ENCODE peak calls at places on chromosome 20, in seven cellular contexts. Y is GM12892, H is IMR-90, L is breast epithelium, V is ovary, P is sigmoid colon, C is H1. S is an unnamed sample.

GRCh38 chr20:22385602-22386299 is 198.6 kb downstream of the FOXA2 start:
- DNase-seq in Y (no peak), H (no peak), L (no peak), V (no peak), P (no peak), C (no peak), S (no peak)

GRCh38 chr20:7939663-7940062 is 595 bp downstream of the HAO1 start:
- DNase-seq in Y (no peak), H (no peak), L (no peak), V (no peak), P (no peak), C (no peak), S (no peak)

GRCh38 chr20:31707258-31707615 is 15.4 kb downstream of the BCL2L1 start:
- DNase-seq in Y (no peak), H (no peak), L (no peak), V (no peak), P (no peak), C (no peak), S (no peak)

GRCh38 chr20:47027456-47027855 is 132.8 kb downstream of the EYA2 start:
- DNase-seq in Y (no peak), H (no peak), L (no peak), V (no peak), P (no peak), C (no peak), S (no peak)

GRCh38 chr20:19493794-19494495 is 264.1 kb upstream of the RIN2 start:
- DNase-seq in Y (no peak), H (no peak), L (no peak), V (peak), P (no peak), C (no peak), S (no peak)

GRCh38 chr20:36101201-36101600 is 53.3 kb upstream of the EPB41L1 start:
- DNase-seq in Y (no peak), H (no peak), L (no peak), V (no peak), P (no peak), C (no peak), S (no peak)

GRCh38 chr20:44863661-44864060 is 21.8 kb upstream of the YWHAB start:
- DNase-seq in Y (no peak), H (no peak), L (no peak), V (no peak), P (no peak), C (peak), S (no peak)

GRCh38 chr20:25739615-25740320 is 43.1 kb upstream of the ZNF337 start:
- DNase-seq in Y (no peak), H (peak), L (no peak), V (no peak), P (no peak), C (no peak), S (peak)

GRCh38 chr20:59579404-59580207 is 24.7 kb upstream of the PHACTR3 start:
- DNase-seq in Y (no peak), H (no peak), L (peak), V (no peak), P (peak), C (no peak), S (no peak)

GRCh38 chr20:17992224-17992637 is 23.4 kb downstream of the MGME1 start:
- DNase-seq in Y (no peak), H (no peak), L (no peak), V (no peak), P (no peak), C (no peak), S (no peak)

GRCh38 chr20:41218466-41218865 is 81.1 kb downstream of the PLCG1 start:
- DNase-seq in Y (no peak), H (peak), L (no peak), V (no peak), P (no peak), C (no peak), S (no peak)

GRCh38 chr20:46021361-46022359 is 7.4 kb upstream of the SLC12A5 start:
- DNase-seq in Y (peak), H (no peak), L (no peak), V (peak), P (no peak), C (peak), S (peak)

GRCh38 chr20:63150911-63151531 is 64.9 kb downstream of the YTHDF1 start:
- DNase-seq in Y (no peak), H (no peak), L (no peak), V (no peak), P (no peak), C (no peak), S (no peak)

GRCh38 chr20:58102252-58102651 is 126.2 kb downstream of the ANKRD60 start:
- DNase-seq in Y (no peak), H (no peak), L (no peak), V (no peak), P (no peak), C (no peak), S (no peak)

GRCh38 chr20:36601546-36601945 is 4.0 kb upstream of the RAB5IF start:
- DNase-seq in Y (no peak), H (no peak), L (no peak), V (no peak), P (no peak), C (no peak), S (no peak)

GRCh38 chr20:24665196-24665595 is 195.8 kb downstream of the SYNDIG1 start:
- DNase-seq in Y (no peak), H (no peak), L (no peak), V (no peak), P (no peak), C (no peak), S (no peak)

GRCh38 chr20:30168025-30168799 is 1089.3 kb upstream of the DEFB115 start:
- DNase-seq in Y (no peak), H (no peak), L (no peak), V (peak), P (peak), C (no peak), S (no peak)

GRCh38 chr20:63071541-63072181 is 64.9 kb upstream of the BHLHE23 start:
- DNase-seq in Y (no peak), H (peak), L (no peak), V (peak), P (peak), C (peak), S (peak)

GRCh38 chr20:47320990-47321805 is 35.3 kb downstream of the ZMYND8 start:
- DNase-seq in Y (no peak), H (no peak), L (no peak), V (no peak), P (no peak), C (no peak), S (no peak)

GRCh38 chr20:23641936-23642751 is 4.4 kb upstream of the CST3 start:
- DNase-seq in Y (no peak), H (peak), L (no peak), V (peak), P (peak), C (no peak), S (peak)

GRCh38 chr20:57323034-57323433 is 6.6 kb upstream of the SPO11 start:
- DNase-seq in Y (no peak), H (no peak), L (no peak), V (peak), P (no peak), C (peak), S (no peak)

GRCh38 chr20:15642099-15642498 is 931.1 kb downstream of the KIF16B start:
- DNase-seq in Y (no peak), H (no peak), L (no peak), V (no peak), P (no peak), C (no peak), S (no peak)

GRCh38 chr20:63243604-63244247 is 8.0 kb downstream of the BIRC7 start:
- DNase-seq in Y (no peak), H (no peak), L (no peak), V (no peak), P (no peak), C (no peak), S (no peak)

GRCh38 chr20:33791959-33792597 is 19.1 kb upstream of the CHMP4B start:
- DNase-seq in Y (peak), H (peak), L (no peak), V (peak), P (peak), C (peak), S (no peak)

GRCh38 chr20:53804920-53805894 is 211.6 kb upstream of the ZNF217 start:
- DNase-seq in Y (no peak), H (no peak), L (no peak), V (no peak), P (no peak), C (no peak), S (peak)

GRCh38 chr20:43669332-43669731 is 2.4 kb downstream of the MYBL2 start:
- DNase-seq in Y (no peak), H (peak), L (no peak), V (no peak), P (no peak), C (no peak), S (peak)

GRCh38 chr20:46811328-46812084 is 83.1 kb upstream of the EYA2 start:
- DNase-seq in Y (no peak), H (no peak), L (no peak), V (no peak), P (no peak), C (peak), S (no peak)

GRCh38 chr20:24755411-24755922 is 193.6 kb upstream of the CST7 start:
- DNase-seq in Y (no peak), H (no peak), L (no peak), V (no peak), P (no peak), C (no peak), S (no peak)

GRCh38 chr20:64224344-64225165 is 31.0 kb upstream of the PCMTD2 start:
- DNase-seq in Y (no peak), H (peak), L (no peak), V (no peak), P (no peak), C (no peak), S (peak)

DNA sequence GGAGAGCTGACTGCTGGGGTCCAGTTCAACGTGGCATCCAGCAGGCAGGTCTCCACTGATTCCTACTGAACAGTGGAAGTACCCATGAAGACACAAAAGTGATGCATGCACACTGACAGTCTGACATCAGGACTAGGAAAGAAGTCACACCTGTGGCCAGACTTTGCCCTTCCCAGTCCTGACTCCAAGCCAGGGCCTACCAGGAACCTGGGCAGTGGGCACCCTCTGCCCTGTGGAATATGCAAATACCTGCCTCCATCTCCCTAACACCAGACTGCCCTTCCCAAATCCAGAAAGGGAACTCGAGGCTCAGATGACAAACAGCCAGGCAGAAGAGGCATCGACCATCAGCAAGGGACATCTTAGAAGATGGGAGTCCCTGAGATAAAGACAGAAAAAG is 50.9 kb downstream of the SLC23A2 start:
- DNase-seq in Y (no peak), H (no peak), L (no peak), V (no peak), P (no peak), C (no peak), S (no peak)
- TF ChIP-seq POLR2A in Y (no peak), H (no peak), L (no peak), V (no peak), P (no peak), C (no peak), S (no peak)

GRCh38 chr20:5818346-5818681 is 68.1 kb downstream of the SHLD1 start:
- DNase-seq in Y (no peak), H (no peak), L (no peak), V (no peak), P (no peak), C (no peak), S (no peak)

GRCh38 chr20:5827098-5827853 is 77.1 kb downstream of the SHLD1 start:
- DNase-seq in Y (no peak), H (no peak), L (no peak), V (no peak), P (no peak), C (no peak), S (no peak)

GRCh38 chr20:5822569-5822968 is 72.4 kb downstream of the SHLD1 start:
- DNase-seq in Y (no peak), H (no peak), L (no peak), V (no peak), P (no peak), C (no peak), S (no peak)

GRCh38 chr20:5825136-5825719 is 75.0 kb downstream of the SHLD1 start:
- DNase-seq in Y (no peak), H (no peak), L (no peak), V (no peak), P (no peak), C (no peak), S (no peak)

DNA sequence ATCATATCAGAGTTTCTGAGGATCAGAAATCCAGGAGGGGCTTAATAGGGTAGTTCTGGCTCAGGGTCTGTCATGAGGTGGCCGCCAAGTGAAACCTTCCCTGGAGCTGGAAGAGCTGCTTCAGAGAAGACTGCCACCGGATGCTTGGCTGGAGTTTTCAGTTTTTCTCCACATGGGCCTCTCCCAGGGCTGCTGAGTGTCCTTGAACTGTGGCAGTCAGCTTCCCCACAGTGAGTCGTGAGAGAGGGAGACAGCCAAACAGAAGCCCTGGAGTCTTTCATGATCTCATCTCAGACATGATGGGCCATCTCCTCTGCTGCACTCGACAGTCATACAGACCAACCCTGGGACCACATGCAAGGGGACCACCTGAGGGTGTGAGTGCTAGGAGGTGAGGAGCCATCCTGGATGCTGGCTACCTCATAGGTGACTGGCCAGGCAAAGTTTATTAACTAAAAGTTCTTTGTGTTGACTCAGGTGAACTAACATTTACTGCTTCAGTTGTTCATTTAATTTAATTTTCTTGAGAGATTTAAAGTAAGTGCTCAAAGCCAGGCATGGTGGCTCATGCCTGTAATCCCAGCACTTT is 71.5 kb downstream of the SHLD1 start:
- DNase-seq in Y (no peak), H (peak), L (no peak), V (peak), P (no peak), C (no peak), S (peak)
- TF ChIP-seq POLR2A in Y (no peak), H (no peak), L (no peak), V (no peak), P (no peak), C (no peak), S (no peak)

GRCh38 chr20:3045816-3046676 is at the start of gene MRPS26:
- DNase-seq in Y (peak), H (peak), L (peak), V (peak), P (peak), C (peak), S (peak)
- TF ChIP-seq POLR2A in Y (peak), H (no peak), L (peak), V (peak), P (peak), C (peak), S (peak)

GRCh38 chr20:38833857-38834164 is 28.3 kb downstream of the PPP1R16B start:
- DNase-seq in Y (no peak), H (no peak), L (no peak), V (no peak), P (no peak), C (no peak), S (no peak)
- TF ChIP-seq POLR2A in Y (peak), H (no peak), L (no peak), V (no peak), P (no peak), C (no peak), S (no peak)

DNA sequence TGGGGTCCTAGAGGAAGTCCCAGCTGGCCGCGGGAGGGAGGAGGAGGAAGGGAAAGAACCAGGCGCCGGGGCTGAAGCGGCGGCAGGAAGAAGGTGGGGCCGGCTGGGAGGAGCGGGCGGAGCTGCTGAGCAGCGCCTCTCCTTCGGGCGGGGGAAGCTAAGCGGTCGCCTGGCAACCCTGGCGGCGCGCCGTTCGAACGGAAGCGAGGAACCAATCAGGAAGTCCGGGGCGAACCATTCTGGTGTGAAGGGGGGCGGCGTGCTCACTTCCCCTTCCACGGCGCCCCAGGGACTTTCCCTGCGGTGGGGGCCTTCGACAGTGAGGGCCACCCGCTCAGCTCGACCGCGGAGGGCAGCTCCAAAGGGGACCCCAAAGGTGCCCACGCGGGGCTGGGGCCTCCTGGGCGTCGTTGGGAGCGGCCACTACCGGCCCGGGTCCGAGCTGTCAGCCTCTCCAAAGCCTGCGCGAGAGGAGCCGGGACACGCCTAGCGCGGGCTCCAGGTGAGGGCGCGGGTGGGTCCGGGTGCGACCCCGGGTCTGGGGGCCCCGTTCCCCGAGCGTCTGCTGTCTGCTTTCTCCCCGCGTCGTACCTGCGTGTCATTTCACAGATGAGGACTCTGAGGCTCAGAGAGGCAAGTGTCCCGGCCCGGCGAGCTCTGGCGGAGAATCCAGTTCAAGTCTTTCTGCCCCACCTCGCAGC is at the start of gene FAM110A:
- DNase-seq in Y (peak), H (peak), L (peak), V (peak), P (peak), C (peak), S (peak)
- TF ChIP-seq POLR2A in Y (peak), H (no peak), L (no peak), V (no peak), P (no peak), C (no peak), S (peak)

GRCh38 chr20:49278036-49278816 is at the start of gene ZNFX1:
- DNase-seq in Y (peak), H (peak), L (peak), V (peak), P (peak), C (peak), S (peak)

GRCh38 chr20:49276895-49277785 is 717 bp downstream of the ZNFX1 start:
- DNase-seq in Y (peak), H (no peak), L (peak), V (peak), P (peak), C (no peak), S (no peak)

GRCh38 chr20:49278817-49279676 is 1.2 kb upstream of the ZNFX1 start:
- DNase-seq in Y (no peak), H (no peak), L (no peak), V (peak), P (no peak), C (no peak), S (no peak)

GRCh38 chr20:49276201-49276894 is 1.5 kb downstream of the ZNFX1 start:
- DNase-seq in Y (peak), H (peak), L (no peak), V (no peak), P (no peak), C (no peak), S (peak)

GRCh38 chr20:49277786-49278035 is 146 bp downstream of the ZNFX1 start:
- DNase-seq in Y (no peak), H (no peak), L (no peak), V (no peak), P (no peak), C (no peak), S (no peak)
- TF ChIP-seq POLR2A in Y (peak), H (no peak), L (peak), V (no peak), P (no peak), C (no peak), S (peak)

DNA sequence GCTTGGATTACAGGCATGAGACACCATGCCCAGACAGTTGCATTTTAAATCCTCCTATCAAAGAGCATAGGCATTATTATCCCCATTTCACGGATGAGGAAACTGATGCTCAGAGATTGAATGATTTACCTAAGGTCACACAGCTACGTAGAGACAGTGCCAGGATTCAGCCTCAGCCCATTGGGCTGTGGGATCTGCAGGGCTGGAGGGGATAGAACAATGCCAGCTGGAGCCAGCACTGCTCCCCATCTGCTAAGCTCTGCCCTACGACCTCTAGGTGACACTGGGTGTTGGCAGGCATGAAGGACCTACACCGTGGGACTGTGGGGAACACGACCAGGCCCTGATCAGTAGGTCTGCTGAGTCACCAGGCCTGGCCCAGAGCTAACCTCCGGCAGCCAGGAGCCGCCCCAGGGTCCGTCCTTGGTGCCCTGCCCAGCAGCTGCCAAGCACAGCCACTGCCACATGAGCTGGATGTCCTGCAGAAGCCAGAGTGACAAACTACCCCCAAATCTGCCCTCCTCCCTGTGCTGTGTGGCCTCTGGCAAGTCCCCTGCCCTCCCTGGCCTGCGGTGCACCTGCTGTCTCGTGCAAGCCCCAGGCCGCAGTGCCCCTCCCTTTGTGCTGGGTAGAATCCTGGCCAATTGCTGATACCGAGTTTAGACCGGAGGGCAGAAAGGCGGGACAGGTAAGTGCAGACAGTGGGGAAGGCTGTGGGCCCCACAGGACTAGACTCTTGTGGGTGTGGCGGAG is 47.6 kb upstream of the PTGIS start:
- DNase-seq in Y (no peak), H (no peak), L (no peak), V (peak), P (no peak), C (no peak), S (peak)
- TF ChIP-seq POLR2A in Y (no peak), H (no peak), L (no peak), V (no peak), P (no peak), C (no peak), S (no peak)

DNA sequence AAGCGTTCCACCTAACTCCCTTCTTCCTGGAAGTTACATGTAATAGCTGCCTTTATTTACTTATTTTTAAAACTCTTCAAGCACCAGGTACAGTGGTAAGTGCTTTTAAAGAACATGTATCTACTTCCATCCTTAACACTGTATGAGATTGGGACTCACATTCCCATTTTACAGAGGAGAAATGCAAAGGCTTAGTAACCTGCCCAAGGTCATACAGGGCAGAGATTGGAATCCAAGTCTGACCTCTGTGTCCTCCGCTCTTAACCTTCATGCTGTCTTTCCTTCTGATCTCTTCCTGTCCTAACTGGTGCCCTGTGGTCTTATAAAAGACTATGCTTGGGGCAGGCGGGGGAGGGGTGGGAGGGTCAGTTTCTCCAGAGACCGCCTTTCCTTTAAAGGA is 1.6 kb downstream of the B4GALT5 start:
- DNase-seq in Y (no peak), H (no peak), L (no peak), V (no peak), P (no peak), C (no peak), S (no peak)
- TF ChIP-seq POLR2A in Y (no peak), H (no peak), L (no peak), V (no peak), P (no peak), C (no peak), S (no peak)

GRCh38 chr20:50512323-50512722 is 2.1 kb downstream of the PTPN1 start:
- DNase-seq in Y (no peak), H (no peak), L (no peak), V (no peak), P (no peak), C (no peak), S (no peak)
- TF ChIP-seq POLR2A in Y (no peak), H (no peak), L (no peak), V (no peak), P (no peak), C (no peak), S (no peak)

S was measured in H54.